ENCODE peak calls at places on chromosomes 7 and 10, in ten cellular contexts. J, G, Q, R, U, M, B, S, D and Z are unnamed samples.

GRCh38 chr10:73785721-73786511 is 510 bp downstream of the ZSWIM8 start:
- DNase-seq in R (no peak), D (peak; percentile 14), U (peak; percentile 48), S (no peak), B (peak; percentile 37), Q (peak; percentile 51), G (peak; percentile 35), J (peak; percentile 16), M (peak; percentile 23), Z (no peak)

GRCh38 chr7:150867592-150867991 is 15.3 kb downstream of the AOC1 start:
- DNase-seq in R (no peak), Q (no peak), B (no peak), M (no peak), J (no peak), U (no peak), G (no peak), D (no peak), S (no peak), Z (no peak)

GRCh38 chr7:69880848-69881247 is 282.6 kb downstream of the AUTS2 start:
- DNase-seq in B (no peak), D (no peak), J (no peak), Q (no peak), U (no peak), S (peak; percentile 85), R (no peak), M (no peak), G (no peak), Z (no peak)

GRCh38 chr7:99102809-99103690 is 40.9 kb downstream of the SMURF1 start:
- DNase-seq in B (no peak), G (peak; percentile 76), Q (no peak), S (no peak), D (peak; percentile 51), U (peak; percentile 67), R (no peak), J (no peak), M (peak; percentile 15), Z (no peak)

GRCh38 chr10:3783313-3783689 is 1.7 kb downstream of the KLF6 start:
- DNase-seq in D (peak; percentile 80), Q (peak; percentile 69), M (no peak), G (no peak), S (peak; percentile 64), U (no peak), B (peak; percentile 55), J (peak; percentile 59), R (peak; percentile 74), Z (no peak)

GRCh38 chr10:130341325-130341724 is 205.1 kb downstream of the GLRX3 start:
- DNase-seq in B (no peak), M (no peak), R (no peak), S (peak; percentile 25), U (no peak), J (no peak), G (no peak), Q (no peak), D (no peak), Z (no peak)

GRCh38 chr7:106283831-106284515 is 810 bp downstream of the NAMPT start:
- DNase-seq in Q (peak; percentile 48), J (peak; percentile 27), M (peak; percentile 31), R (peak; percentile 47), D (peak; percentile 68), S (peak; percentile 73), B (no peak), U (peak; percentile 44), G (peak; percentile 48), Z (no peak)

GRCh38 chr10:134205-134742 is 981 bp upstream of the ZMYND11 start:
- DNase-seq in J (no peak), Q (no peak), B (peak; percentile 8), S (peak; percentile 3), D (no peak), U (peak; percentile 9), G (no peak), R (no peak), M (no peak), Z (no peak)

GRCh38 chr10:34507217-34507616 is 307.9 kb downstream of the PARD3 start:
- DNase-seq in D (no peak), R (no peak), G (no peak), S (peak; percentile 81), U (no peak), B (no peak), J (no peak), M (no peak), Q (no peak), Z (no peak)

GRCh38 chr10:127939786-127940330 is 33.0 kb downstream of the PTPRE start:
- DNase-seq in M (no peak), Q (no peak), U (no peak), D (no peak), B (no peak), J (no peak), S (no peak), G (no peak), R (no peak), Z (no peak)

GRCh38 chr7:50591480-50592438 is 26.6 kb upstream of the DDC start:
- DNase-seq in M (no peak), U (no peak), G (no peak), D (no peak), S (peak; percentile 75), R (no peak), Q (no peak), B (no peak), J (no peak), Z (no peak)

GRCh38 chr7:107236857-107237256 is 68.1 kb downstream of the HBP1 start:
- DNase-seq in Q (no peak), G (no peak), U (no peak), M (no peak), R (no peak), D (no peak), S (no peak), B (no peak), J (no peak), Z (no peak)